ENCODE peak calls at places on chromosomes 6 and 20, in six cellular contexts. Z is B cell; U is EL; Y is stimulated activated CD4-positive, alpha-beta T cell treated with anti-CD3 and anti-CD28 coated beads, Interleukin-2, amount 100 ng/mL, for 4 hours; P is stimulated activated naive CD8-positive, alpha-beta T cell treated with anti-CD3 and anti-CD28 coated beads, Interleukin-15, amount 100 ng/mL, for 72 hours; S is activated naive CD8-positive, alpha-beta T cell treated with anti-CD3 and anti-CD28 coated beads, Interleukin-2, amount 50 U/mL, for 24 hours. I is an unnamed sample.

GRCh38 chr20:53586640-53587039 is 7.0 kb downstream of the ZNF217 start:
- DNase-seq in Z (no peak), U (no peak), Y (no peak), P (no peak), S (no peak), I (no peak)

GRCh38 chr20:53867741-53868351 is 202.5 kb downstream of the BCAS1 start:
- DNase-seq in Z (no peak), U (no peak), Y (no peak), P (no peak), S (no peak), I (peak; percentile 98)

GRCh38 chr20:3244613-3245012 is 5.6 kb upstream of the SLC4A11 start:
- DNase-seq in Z (no peak), U (no peak), Y (no peak), P (no peak), S (no peak), I (no peak)

GRCh38 chr6:46983007-46983411 is 59.1 kb downstream of the ADGRF1 start:
- DNase-seq in Z (no peak), U (peak; percentile 76), Y (no peak), P (no peak), S (no peak), I (peak; percentile 65)

GRCh38 chr6:21908117-21908848 is 314.7 kb downstream of the SOX4 start:
- DNase-seq in Z (no peak), U (no peak), Y (no peak), P (no peak), S (no peak), I (no peak)

GRCh38 chr20:50744143-50744792 is 12.9 kb downstream of the PARD6B start:
- DNase-seq in Z (no peak), U (peak; percentile 92), Y (no peak), P (no peak), S (no peak), I (peak; percentile 84)

GRCh38 chr20:39775110-39775509 is 813.0 kb downstream of the DHX35 start:
- DNase-seq in Z (no peak), U (peak; percentile 59), Y (no peak), P (no peak), S (no peak), I (peak; percentile 82)

GRCh38 chr20:11001767-11002540 is 328.2 kb upstream of the JAG1 start:
- DNase-seq in Z (no peak), U (peak; percentile 93), Y (no peak), P (no peak), S (no peak), I (peak; percentile 100)

GRCh38 chr20:22524393-22525015 is 59.9 kb downstream of the FOXA2 start:
- DNase-seq in Z (no peak), U (no peak), Y (no peak), P (no peak), S (no peak), I (no peak)

GRCh38 chr6:6711832-6712231 is 123.3 kb downstream of the LY86 start:
- DNase-seq in Z (peak; percentile 59), U (no peak), Y (no peak), P (no peak), S (peak; percentile 12), I (no peak)

GRCh38 chr6:72748759-72749158 is 126.9 kb downstream of the KCNQ5 start:
- DNase-seq in Z (no peak), U (peak; percentile 95), Y (no peak), P (no peak), S (peak; percentile 41), I (peak; percentile 93)

GRCh38 chr6:27133281-27134227 is 113.9 kb upstream of the PRSS16 start:
- DNase-seq in Z (peak; percentile 85), U (peak; percentile 78), Y (no peak), P (peak; percentile 88), S (peak; percentile 79), I (peak; percentile 68)

GRCh38 chr6:34517461-34517868 is 38.7 kb downstream of the SPDEF start:
- DNase-seq in Z (no peak), U (no peak), Y (no peak), P (no peak), S (no peak), I (no peak)

I was measured in bronchial epithelial cell.